ENCODE peak calls at places on chromosomes 6 and 20, in five cellular contexts. Q, A, B, Z and U are unnamed samples.

GRCh38 chr20:53959849-53960585 is 110.4 kb downstream of the BCAS1 start:
- DNase-seq in Q (no peak), B (no peak), A (no peak), Z (no peak), U (no peak)

GRCh38 chr20:33554914-33555420 is 65.1 kb downstream of the CBFA2T2 start:
- DNase-seq in Z (no peak), B (peak), Q (peak), A (peak), U (peak)

GRCh38 chr6:145891126-145891525 is 73.0 kb downstream of the SHPRH start:
- DNase-seq in Q (no peak), A (no peak), B (no peak), Z (no peak), U (no peak)

GRCh38 chr20:59207742-59208357 is 44.2 kb downstream of the ZNF831 start:
- DNase-seq in B (peak), A (peak), Q (peak), Z (no peak), U (peak)

GRCh38 chr6:46011241-46012085 is 4.2 kb downstream of the CLIC5 start:
- DNase-seq in B (peak), A (peak), Q (no peak), Z (no peak), U (peak)

GRCh38 chr6:36289281-36290018 is 19.6 kb downstream of the PNPLA1 start:
- DNase-seq in Q (no peak), B (no peak), A (no peak), Z (no peak), U (peak)

GRCh38 chr6:116139917-116140316 is 14.0 kb upstream of the COL10A1 start:
- DNase-seq in Q (no peak), Z (no peak), B (no peak), A (no peak), U (peak)

GRCh38 chr20:33993800-33994623 is at the start of gene RALY:
- DNase-seq in B (peak), Z (peak), Q (peak), A (peak), U (peak)